ENCODE peak calls at places on chromosomes 7 and 10, in four cellular contexts. One of them, this sample, is unnamed.

GRCh38 chr7:27677912-27678612 is 15.4 kb upstream of the HIBADH start:
- DNase-seq in skeletal muscle cell: peak; percentile 79
- DNase-seq in esophagus muscularis mucosa: no peak
- DNase-seq in RWPE1: peak; percentile 96
- DNase-seq in this sample: peak; percentile 94

GRCh38 chr10:86164216-86164774 is 202.3 kb downstream of the GRID1 start:
- DNase-seq in RWPE1: no peak
- DNase-seq in skeletal muscle cell: no peak
- DNase-seq in esophagus muscularis mucosa: no peak
- DNase-seq in this sample: no peak

GRCh38 chr10:110918269-110918632 is 729 bp downstream of the BBIP1 start:
- DNase-seq in skeletal muscle cell: peak; percentile 88
- DNase-seq in esophagus muscularis mucosa: peak; percentile 98
- DNase-seq in RWPE1: peak; percentile 99
- DNase-seq in this sample: no peak

GRCh38 chr10:74039561-74040145 is 41.7 kb downstream of the VCL start:
- DNase-seq in skeletal muscle cell: peak; percentile 33
- DNase-seq in RWPE1: no peak
- DNase-seq in esophagus muscularis mucosa: no peak
- DNase-seq in this sample: peak; percentile 50

GRCh38 chr10:77626266-77626935 is 11.2 kb downstream of the KCNMA1 start:
- DNase-seq in skeletal muscle cell: peak; percentile 48
- DNase-seq in RWPE1: no peak
- DNase-seq in esophagus muscularis mucosa: no peak
- DNase-seq in this sample: peak; percentile 63

GRCh38 chr7:37047260-37047659 is 323.0 kb upstream of the AOAH start:
- DNase-seq in esophagus muscularis mucosa: no peak
- DNase-seq in RWPE1: no peak
- DNase-seq in skeletal muscle cell: no peak
- DNase-seq in this sample: no peak

GRCh38 chr10:33666686-33667480 is 332.4 kb upstream of the NRP1 start:
- DNase-seq in skeletal muscle cell: no peak
- DNase-seq in esophagus muscularis mucosa: no peak
- DNase-seq in RWPE1: no peak
- DNase-seq in this sample: no peak

GRCh38 chr7:143331179-143331825 is 15.4 kb downstream of the CLCN1 start:
- DNase-seq in esophagus muscularis mucosa: no peak
- DNase-seq in skeletal muscle cell: peak; percentile 95
- DNase-seq in RWPE1: peak; percentile 85
- DNase-seq in this sample: peak; percentile 80

GRCh38 chr7:106426803-106427202 is 142.0 kb upstream of the NAMPT start:
- DNase-seq in skeletal muscle cell: no peak
- DNase-seq in RWPE1: no peak
- DNase-seq in esophagus muscularis mucosa: no peak
- DNase-seq in this sample: no peak

GRCh38 chr7:155211173-155211572 is 86.5 kb upstream of the INSIG1 start:
- DNase-seq in skeletal muscle cell: no peak
- DNase-seq in esophagus muscularis mucosa: no peak
- DNase-seq in RWPE1: no peak
- DNase-seq in this sample: no peak

GRCh38 chr10:14698487-14699170 is 76.1 kb downstream of the FAM107B start:
- DNase-seq in RWPE1: peak; percentile 15
- DNase-seq in skeletal muscle cell: no peak
- DNase-seq in esophagus muscularis mucosa: no peak
- DNase-seq in this sample: peak; percentile 70

GRCh38 chr10:110834622-110835219 is 37.0 kb upstream of the PDCD4 start:
- DNase-seq in esophagus muscularis mucosa: no peak
- DNase-seq in skeletal muscle cell: no peak
- DNase-seq in RWPE1: no peak
- DNase-seq in this sample: no peak

GRCh38 chr7:155848691-155849690 is 36.7 kb upstream of the SHH start:
- DNase-seq in esophagus muscularis mucosa: no peak
- DNase-seq in RWPE1: no peak
- DNase-seq in skeletal muscle cell: no peak
- DNase-seq in this sample: no peak

GRCh38 chr7:11412036-11412435 is 420.0 kb downstream of the THSD7A start:
- DNase-seq in RWPE1: no peak
- DNase-seq in esophagus muscularis mucosa: no peak
- DNase-seq in skeletal muscle cell: no peak
- DNase-seq in this sample: no peak

GRCh38 chr10:78664929-78665525 is 403.7 kb upstream of the ZMIZ1 start:
- DNase-seq in RWPE1: no peak
- DNase-seq in skeletal muscle cell: no peak
- DNase-seq in esophagus muscularis mucosa: no peak
- DNase-seq in this sample: no peak

GRCh38 chr7:155610633-155611193 is 33.7 kb upstream of the RBM33 start:
- DNase-seq in skeletal muscle cell: no peak
- DNase-seq in esophagus muscularis mucosa: no peak
- DNase-seq in RWPE1: no peak
- DNase-seq in this sample: no peak

GRCh38 chr7:17446340-17446739 is 147.9 kb downstream of the AHR start:
- DNase-seq in RWPE1: no peak
- DNase-seq in skeletal muscle cell: no peak
- DNase-seq in esophagus muscularis mucosa: no peak
- DNase-seq in this sample: no peak

GRCh38 chr10:12707461-12708185 is 293.9 kb downstream of the CCDC3 start:
- DNase-seq in esophagus muscularis mucosa: no peak
- DNase-seq in skeletal muscle cell: peak; percentile 74
- DNase-seq in RWPE1: peak; percentile 20
- DNase-seq in this sample: peak; percentile 72

GRCh38 chr7:151348970-151349369 is 7.4 kb downstream of the NUB1 start:
- DNase-seq in RWPE1: no peak
- DNase-seq in esophagus muscularis mucosa: no peak
- DNase-seq in skeletal muscle cell: no peak
- DNase-seq in this sample: no peak

GRCh38 chr7:30164567-30164966 is 29.8 kb downstream of the MTURN start:
- DNase-seq in skeletal muscle cell: no peak
- DNase-seq in esophagus muscularis mucosa: no peak
- DNase-seq in RWPE1: peak; percentile 68
- DNase-seq in this sample: no peak

GRCh38 chr10:127012769-127013152 is 107.5 kb downstream of the DOCK1 start:
- DNase-seq in RWPE1: peak; percentile 79
- DNase-seq in esophagus muscularis mucosa: no peak
- DNase-seq in skeletal muscle cell: no peak
- DNase-seq in this sample: no peak

GRCh38 chr7:1593091-1593866 is 23.4 kb upstream of the PSMG3 start:
- DNase-seq in esophagus muscularis mucosa: no peak
- DNase-seq in skeletal muscle cell: no peak
- DNase-seq in RWPE1: no peak
- DNase-seq in this sample: no peak

GRCh38 chr10:73956476-73957338 is 41.2 kb upstream of the VCL start:
- DNase-seq in skeletal muscle cell: no peak
- DNase-seq in RWPE1: no peak
- DNase-seq in esophagus muscularis mucosa: no peak
- DNase-seq in this sample: no peak

GRCh38 chr7:129433823-129434171 is 435 bp upstream of the STRIP2 start:
- DNase-seq in RWPE1: no peak
- DNase-seq in esophagus muscularis mucosa: no peak
- DNase-seq in skeletal muscle cell: no peak
- DNase-seq in this sample: peak; percentile 28

GRCh38 chr7:50085344-50085743 is 7.7 kb downstream of the ZPBP start:
- DNase-seq in RWPE1: no peak
- DNase-seq in esophagus muscularis mucosa: no peak
- DNase-seq in skeletal muscle cell: no peak
- DNase-seq in this sample: no peak

GRCh38 chr10:10788761-10789160 is 228.9 kb upstream of the CELF2 start:
- DNase-seq in esophagus muscularis mucosa: no peak
- DNase-seq in skeletal muscle cell: no peak
- DNase-seq in RWPE1: no peak
- DNase-seq in this sample: no peak

GRCh38 chr10:69504576-69505250 is 53.4 kb downstream of the TSPAN15 start:
- DNase-seq in skeletal muscle cell: no peak
- DNase-seq in RWPE1: no peak
- DNase-seq in esophagus muscularis mucosa: no peak
- DNase-seq in this sample: no peak

GRCh38 chr7:77442631-77443420 is 26.7 kb upstream of the GSAP start:
- DNase-seq in esophagus muscularis mucosa: no peak
- DNase-seq in RWPE1: peak; percentile 34
- DNase-seq in skeletal muscle cell: peak; percentile 47
- DNase-seq in this sample: no peak

GRCh38 chr10:61960396-61961120 is 59.1 kb downstream of the ARID5B start:
- DNase-seq in esophagus muscularis mucosa: no peak
- DNase-seq in RWPE1: no peak
- DNase-seq in skeletal muscle cell: no peak
- DNase-seq in this sample: no peak

GRCh38 chr10:18659784-18660561 is 742 bp downstream of the ARL5B start:
- DNase-seq in RWPE1: peak; percentile 59
- DNase-seq in skeletal muscle cell: no peak
- DNase-seq in esophagus muscularis mucosa: no peak
- DNase-seq in this sample: no peak

GRCh38 chr7:24701232-24701898 is 55.9 kb downstream of the GSDME start:
- DNase-seq in esophagus muscularis mucosa: no peak
- DNase-seq in skeletal muscle cell: peak; percentile 92
- DNase-seq in RWPE1: peak; percentile 70
- DNase-seq in this sample: peak; percentile 67

GRCh38 chr10:25363638-25364037 is 188.8 kb downstream of the GPR158 start:
- DNase-seq in skeletal muscle cell: no peak
- DNase-seq in esophagus muscularis mucosa: no peak
- DNase-seq in RWPE1: no peak
- DNase-seq in this sample: no peak

GRCh38 chr7:138785587-138786437 is 12.0 kb upstream of the TMEM213 start:
- DNase-seq in esophagus muscularis mucosa: no peak
- DNase-seq in RWPE1: no peak
- DNase-seq in skeletal muscle cell: no peak
- DNase-seq in this sample: no peak

GRCh38 chr10:85602306-85602705 is 764.3 kb downstream of the GRID1 start:
- DNase-seq in skeletal muscle cell: no peak
- DNase-seq in esophagus muscularis mucosa: peak; percentile 68
- DNase-seq in RWPE1: no peak
- DNase-seq in this sample: no peak

This sample was measured in GM04503.